ENCODE peak calls at places on chromosomes 2 and 18, in four cellular contexts. V is astrocyte of the spinal cord, D is colonic mucosa, P is choroid plexus epithelial cell. X is an unnamed sample.

GRCh38 chr2:38146302-38146916 is 70.5 kb upstream of the CYP1B1 start:
- DNase-seq in P (peak; percentile 97), D (no peak), V (peak; percentile 98), X (no peak)

GRCh38 chr2:29755829-29756228 is 165.6 kb downstream of the ALK start:
- DNase-seq in D (no peak), P (no peak), V (no peak), X (no peak)

GRCh38 chr2:234571620-234572407 is 74.9 kb upstream of the ARL4C start:
- DNase-seq in P (no peak), V (no peak), D (no peak), X (no peak)

GRCh38 chr2:213644926-213645325 is 360.7 kb downstream of the SPAG16 start:
- DNase-seq in V (no peak), P (no peak), D (no peak), X (no peak)

GRCh38 chr2:207156451-207157161 is 9.1 kb downstream of the KLF7 start:
- DNase-seq in V (peak; percentile 53), D (no peak), P (peak; percentile 43), X (no peak)

GRCh38 chr2:240351826-240352426 is 83.5 kb upstream of the GPC1 start:
- DNase-seq in V (no peak), D (no peak), P (no peak), X (no peak)

GRCh38 chr2:131801210-131801744 is 273.6 kb downstream of the CCDC74A start:
- DNase-seq in D (no peak), V (no peak), P (no peak), X (no peak)

GRCh38 chr2:202848813-202849212 is 22.8 kb downstream of the ICA1L start:
- DNase-seq in P (peak; percentile 15), V (no peak), D (no peak), X (no peak)

GRCh38 chr2:207768891-207769596 is 662 bp downstream of the FZD5 start:
- DNase-seq in V (peak; percentile 41), D (peak; percentile 42), P (peak; percentile 20), X (no peak)

GRCh38 chr2:105139556-105140236 is 101.8 kb downstream of the MRPS9 start:
- DNase-seq in D (no peak), P (peak; percentile 18), V (peak; percentile 5), X (no peak)

GRCh38 chr2:159716857-159717256 is 4.6 kb downstream of the MARCHF7 start:
- DNase-seq in P (no peak), V (no peak), D (no peak), X (no peak)

GRCh38 chr2:201363857-201364560 is 6.9 kb upstream of the FLACC1 start:
- DNase-seq in V (peak; percentile 60), D (no peak), P (peak; percentile 81), X (no peak)

GRCh38 chr18:31555971-31556747 is 35.5 kb upstream of the TTR start:
- DNase-seq in V (peak; percentile 80), D (peak; percentile 56), P (peak; percentile 88), X (no peak)

GRCh38 chr2:231680992-231681852 is 27.1 kb upstream of the PTMA start:
- DNase-seq in D (peak; percentile 81), V (peak; percentile 73), P (peak; percentile 74), X (peak; percentile 91)

GRCh38 chr18:45059695-45060094 is 379.0 kb downstream of the SETBP1 start:
- DNase-seq in D (no peak), V (peak; percentile 85), P (peak; percentile 68), X (no peak)

GRCh38 chr2:111653103-111653624 is 230.8 kb downstream of the ANAPC1 start:
- DNase-seq in D (no peak), P (no peak), V (no peak), X (no peak)

DNA sequence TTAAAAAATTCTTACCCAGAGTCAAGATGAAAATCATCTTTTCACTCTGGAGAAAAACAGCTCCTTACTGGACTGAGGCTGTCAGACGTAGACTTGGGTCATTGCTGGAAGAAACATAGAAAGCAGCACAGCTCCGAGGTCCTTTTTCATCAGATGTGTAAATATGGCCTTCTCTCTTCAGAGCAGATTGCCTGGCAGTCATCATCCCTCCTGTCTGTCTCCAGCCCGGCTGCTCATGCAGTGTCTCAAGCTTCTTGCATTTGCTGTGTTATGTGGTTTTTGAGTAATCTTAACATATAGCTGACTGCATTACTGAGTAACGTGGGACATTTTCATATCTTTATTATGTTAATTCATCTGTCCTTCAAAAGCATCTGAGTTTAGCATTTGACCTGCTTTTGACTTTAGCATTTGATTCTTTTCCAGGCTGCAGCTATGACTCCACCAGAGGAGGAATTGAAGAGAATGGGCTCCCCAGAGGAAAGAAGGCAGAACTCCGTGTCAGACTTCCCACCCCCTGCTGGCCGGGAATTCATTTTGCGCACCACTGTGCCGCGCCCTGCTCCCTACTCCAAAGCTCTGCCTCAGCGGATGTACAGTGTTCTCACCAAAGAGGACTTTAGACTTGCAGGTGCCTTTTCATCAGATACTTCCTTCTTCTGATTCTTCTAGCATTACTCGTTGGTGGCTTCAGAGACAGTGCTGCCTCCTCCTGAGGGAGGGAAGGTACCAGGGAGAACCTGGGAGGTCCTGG is 116.2 kb downstream of the RAB3GAP1 start:
- DNase-seq in D (peak; percentile 43), P (no peak), V (no peak), X (no peak)
- TF ChIP-seq CTCF in D (no peak), P (peak; percentile 9), V (no peak), X (no peak)

GRCh38 chr2:73995810-73996209 is 11.1 kb downstream of the TET3 start:
- DNase-seq in P (no peak), D (no peak), V (no peak), X (no peak)
- TF ChIP-seq CTCF in P (no peak), D (no peak), V (no peak), X (no peak)

GRCh38 chr2:121521359-121521758 is 9.3 kb upstream of the RNU4ATAC start:
- DNase-seq in P (no peak), V (peak; percentile 91), D (no peak), X (no peak)
- TF ChIP-seq CTCF in P (no peak), V (no peak), D (no peak), X (no peak)

GRCh38 chr18:48492880-48493279 is 46.0 kb upstream of the CTIF start:
- DNase-seq in V (no peak), P (no peak), D (no peak), X (no peak)
- TF ChIP-seq CTCF in V (no peak), P (no peak), D (no peak), X (no peak)

DNA sequence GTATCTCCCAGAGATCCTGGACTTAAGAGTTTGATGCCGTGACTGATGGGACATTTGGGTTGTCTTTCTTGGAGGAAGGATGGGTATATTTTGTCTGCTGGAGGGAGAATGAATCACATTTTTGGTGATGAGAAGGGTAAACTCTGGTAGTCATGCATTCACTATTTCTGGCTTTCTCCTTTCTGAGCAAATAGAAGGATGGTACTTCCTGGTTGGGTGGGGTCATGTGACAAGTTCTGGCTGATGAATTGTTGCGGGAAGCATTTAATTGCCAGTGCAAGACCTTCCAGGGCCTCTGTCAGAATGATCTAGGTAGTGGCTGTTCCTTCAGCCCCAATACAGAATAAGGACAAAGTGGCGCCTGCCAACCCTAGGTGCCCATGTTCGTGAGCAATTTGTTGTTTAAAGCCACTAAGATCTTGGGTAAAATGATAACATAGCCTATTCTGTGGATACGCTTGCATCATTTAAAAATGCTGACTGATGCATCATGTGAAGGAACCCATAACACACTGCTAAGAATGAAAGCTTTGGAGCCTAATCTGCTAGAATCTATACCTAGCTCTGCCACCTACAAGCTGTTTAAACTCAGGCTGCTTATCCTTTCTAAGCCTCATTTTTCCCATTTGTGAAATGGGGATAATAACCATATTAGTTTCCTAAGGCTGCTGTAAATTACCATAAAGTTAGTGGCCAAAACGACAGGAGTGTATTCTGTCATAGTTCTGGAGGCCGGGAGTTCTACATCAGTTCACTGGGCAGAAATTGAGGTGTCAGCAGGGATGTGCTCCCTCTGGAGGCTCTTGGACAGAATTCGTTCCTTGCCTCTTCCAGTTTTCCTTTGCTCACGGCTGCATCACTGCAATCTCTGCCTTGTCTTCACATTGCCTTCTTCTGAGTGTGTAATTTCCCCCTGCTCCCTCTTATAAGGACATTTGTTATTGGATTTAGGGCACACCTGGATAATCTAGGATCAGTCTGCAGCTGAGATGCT is 281.3 kb downstream of the AGPS start:
- DNase-seq in P (peak; percentile 9), V (no peak), D (no peak), X (no peak)
- TF ChIP-seq CTCF in P (peak; percentile 44), V (peak; percentile 25), D (no peak), X (peak; percentile 32)

GRCh38 chr2:109345653-109346165 is 216.7 kb downstream of the SH3RF3 start:
- DNase-seq in P (no peak), D (no peak), V (no peak), X (no peak)
- TF ChIP-seq CTCF in P (no peak), D (no peak), V (no peak), X (no peak)

X was measured in type B pancreatic cell.